ENCODE peak calls at places on chromosomes 4 and X, in six cellular contexts. E is HCT116, W is WTC11, U is GM12878, T is H1, Y is K562. B is an unnamed sample.

GRCh38 chrX:2550288-2551020 is 49.7 kb upstream of the DHRSX start:
- DNase-seq in W (no peak), Y (no peak), E (no peak), U (no peak), T (no peak), B (no peak)

GRCh38 chrX:113741744-113742143 is 842.1 kb upstream of the HTR2C start:
- DNase-seq in U (no peak), T (no peak), E (peak), Y (peak), W (no peak), B (peak)

GRCh38 chr4:113998026-113998425 is 18.6 kb upstream of the ARSJ start:
- DNase-seq in W (no peak), U (no peak), T (no peak), Y (no peak), E (no peak), B (no peak)

GRCh38 chr4:100657187-100657586 is 139.4 kb upstream of the EMCN start:
- DNase-seq in U (no peak), W (no peak), T (no peak), E (no peak), Y (no peak), B (no peak)

GRCh38 chr4:14871676-14872430 is 130.4 kb upstream of the CPEB2 start:
- DNase-seq in T (peak), W (peak), U (no peak), Y (peak), E (peak), B (peak)

GRCh38 chr4:182881928-182882327 is 35.3 kb downstream of the DCTD start:
- DNase-seq in E (no peak), Y (no peak), W (no peak), U (no peak), T (no peak), B (no peak)

GRCh38 chr4:48483006-48483776 is at the start of gene SLC10A4:
- DNase-seq in T (peak), E (no peak), U (no peak), Y (peak), W (peak), B (no peak)

GRCh38 chr4:188423039-188423438 is 283.8 kb downstream of the TRIML1 start:
- DNase-seq in T (no peak), E (no peak), W (no peak), Y (no peak), U (no peak), B (no peak)

GRCh38 chr4:154406022-154406835 is 85.4 kb downstream of the DCHS2 start:
- DNase-seq in Y (peak), U (no peak), W (no peak), E (no peak), T (no peak), B (no peak)

GRCh38 chrX:1465261-1466231 is 12.8 kb upstream of the ASMTL start:
- DNase-seq in E (no peak), W (no peak), T (peak), U (no peak), Y (no peak), B (no peak)

GRCh38 chr4:170011921-170012628 is 14.1 kb downstream of the MFAP3L start:
- DNase-seq in W (no peak), E (no peak), T (peak), Y (no peak), U (no peak), B (no peak)

GRCh38 chr4:55398966-55399365 is 3.2 kb downstream of the TMEM165 start:
- DNase-seq in E (no peak), U (no peak), T (no peak), Y (peak), W (no peak), B (peak)

GRCh38 chr4:139281212-139281611 is 1.2 kb upstream of the MGARP start:
- DNase-seq in Y (no peak), W (no peak), U (no peak), T (no peak), E (no peak), B (no peak)

GRCh38 chr4:168076989-168077725 is 15.2 kb upstream of the ANXA10 start:
- DNase-seq in T (peak), U (peak), E (peak), W (peak), Y (peak), B (peak)

GRCh38 chr4:7876096-7876993 is 63.3 kb downstream of the AFAP1 start:
- DNase-seq in Y (peak), U (no peak), E (no peak), T (no peak), W (peak), B (peak)

GRCh38 chr4:177371452-177371851 is 61.8 kb downstream of the NEIL3 start:
- DNase-seq in Y (no peak), W (no peak), E (no peak), U (no peak), T (no peak), B (no peak)

GRCh38 chr4:83618991-83619390 is 83.1 kb downstream of the GPAT3 start:
- DNase-seq in U (no peak), E (no peak), Y (peak), W (no peak), T (no peak), B (no peak)

GRCh38 chr4:43277003-43277402 is 384.5 kb downstream of the GRXCR1 start:
- DNase-seq in W (no peak), T (no peak), Y (no peak), U (no peak), E (no peak), B (no peak)

GRCh38 chrX:10577863-10578262 is 42.5 kb downstream of the MID1 start:
- DNase-seq in W (no peak), T (no peak), E (no peak), U (no peak), Y (no peak), B (no peak)

GRCh38 chrX:98068210-98068609 is 1184.5 kb downstream of the RPA4 start:
- DNase-seq in Y (no peak), W (no peak), E (no peak), U (no peak), T (no peak), B (no peak)

GRCh38 chr4:28462766-28463165 is 1602.1 kb downstream of the STIM2 start:
- DNase-seq in Y (no peak), W (no peak), E (no peak), T (no peak), U (no peak), B (no peak)

GRCh38 chrX:12447448-12448154 is 309.3 kb downstream of the FRMPD4 start:
- DNase-seq in W (no peak), E (no peak), T (no peak), Y (no peak), U (no peak), B (no peak)

GRCh38 chr4:35912174-35912573 is 332.1 kb downstream of the ARAP2 start:
- DNase-seq in E (no peak), U (peak), T (no peak), Y (no peak), W (no peak), B (no peak)
- TF ChIP-seq ATF3 in E (no peak), U (no peak), T (no peak), Y (no peak), W (no peak), B (no peak)

GRCh38 chr4:76499461-76499860 is 64.4 kb downstream of the SHROOM3 start:
- DNase-seq in T (no peak), U (no peak), W (no peak), E (no peak), Y (no peak), B (no peak)
- TF ChIP-seq ATF3 in T (no peak), U (no peak), W (no peak), E (no peak), Y (no peak), B (no peak)

GRCh38 chr4:2743518-2744445 is 12.4 kb downstream of the TNIP2 start:
- DNase-seq in E (no peak), U (no peak), T (no peak), W (no peak), Y (no peak), B (no peak)
- TF ChIP-seq ATF3 in E (no peak), U (no peak), T (no peak), W (no peak), Y (no peak), B (no peak)

DNA sequence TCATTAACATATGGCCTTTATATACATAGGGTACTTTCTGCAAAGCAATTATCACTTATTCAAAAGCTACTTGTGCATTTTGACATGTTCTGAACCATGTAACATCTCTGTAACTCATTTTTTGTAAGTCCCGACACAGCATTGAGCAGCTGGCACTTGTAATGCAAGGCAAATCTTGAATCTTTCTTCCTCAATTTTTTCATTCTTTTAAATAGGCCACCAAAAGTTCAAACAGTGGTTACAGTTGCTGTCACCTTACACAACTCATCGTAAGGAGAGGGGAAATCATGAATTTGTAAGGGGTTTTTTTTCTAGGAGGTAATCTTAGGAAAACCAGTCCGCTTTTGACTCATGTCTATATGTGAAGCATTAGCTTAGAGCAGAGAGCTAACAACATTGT is 124.4 kb downstream of the PDLIM5 start:
- DNase-seq in U (no peak), T (no peak), W (no peak), Y (no peak), E (no peak), B (no peak)
- TF ChIP-seq ATF3 in U (no peak), T (no peak), W (no peak), Y (no peak), E (no peak), B (no peak)

GRCh38 chrX:65034292-65034640 is 58.0 kb upstream of the ZC4H2 start:
- DNase-seq in U (no peak), T (no peak), E (no peak), W (no peak), Y (no peak), B (no peak)

GRCh38 chrX:65034641-65035450 is 58.6 kb upstream of the ZC4H2 start:
- DNase-seq in U (no peak), Y (peak), T (peak), E (peak), W (peak), B (peak)

GRCh38 chrX:65035451-65035779 is 59.2 kb upstream of the ZC4H2 start:
- DNase-seq in U (no peak), W (peak), E (no peak), Y (peak), T (peak), B (no peak)
- TF ChIP-seq ATF3 in U (no peak), W (no peak), E (no peak), Y (no peak), T (no peak), B (no peak)

DNA sequence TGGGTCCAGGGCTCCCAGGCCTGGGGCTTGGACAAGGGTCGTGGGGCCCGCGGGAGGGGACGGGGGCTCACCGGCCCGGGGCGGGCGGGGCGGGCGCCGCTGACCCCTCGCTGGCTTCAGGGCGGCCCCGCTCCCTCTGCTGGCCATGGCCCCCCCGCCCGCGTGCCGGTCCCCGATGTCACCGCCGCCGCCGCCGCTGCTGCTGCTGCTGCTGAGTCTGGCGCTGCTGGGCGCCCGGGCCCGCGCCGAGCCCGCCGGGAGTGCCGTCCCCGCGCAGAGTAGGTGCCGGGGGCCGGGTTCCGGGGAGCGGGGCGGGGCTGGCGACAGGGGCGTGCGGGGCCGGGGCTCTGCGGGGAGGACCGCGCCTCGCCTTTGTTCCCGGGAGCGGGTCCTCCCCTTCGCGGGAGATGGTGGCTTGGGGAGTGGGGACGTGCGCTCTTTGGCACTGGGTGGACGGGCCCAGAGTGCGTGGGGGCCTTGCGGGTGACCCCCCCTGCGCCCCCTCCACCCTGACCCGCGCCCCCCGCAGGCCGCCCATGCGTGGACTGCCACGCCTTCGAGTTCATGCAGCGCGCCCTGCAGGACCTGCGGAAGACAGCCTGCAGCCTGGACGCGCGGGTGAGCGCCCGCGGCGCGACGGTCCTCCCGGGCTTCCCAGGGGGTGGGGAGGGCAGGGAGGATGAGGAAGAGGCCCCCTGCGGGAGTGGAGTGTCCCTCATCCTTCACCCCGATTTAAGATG is 16.8 kb upstream of the NAT8L start:
- DNase-seq in E (no peak), W (no peak), Y (peak), T (peak), U (no peak), B (no peak)
- TF ChIP-seq ATF3 in E (no peak), W (no peak), Y (no peak), T (no peak), U (no peak), B (no peak)

GRCh38 chr4:82372502-82372873 is 1.3 kb downstream of the HNRNPD start:
- DNase-seq in Y (peak), E (no peak), W (peak), U (no peak), T (no peak), B (no peak)
- TF ChIP-seq ATF3 in Y (no peak), E (no peak), W (no peak), U (no peak), T (no peak), B (no peak)

DNA sequence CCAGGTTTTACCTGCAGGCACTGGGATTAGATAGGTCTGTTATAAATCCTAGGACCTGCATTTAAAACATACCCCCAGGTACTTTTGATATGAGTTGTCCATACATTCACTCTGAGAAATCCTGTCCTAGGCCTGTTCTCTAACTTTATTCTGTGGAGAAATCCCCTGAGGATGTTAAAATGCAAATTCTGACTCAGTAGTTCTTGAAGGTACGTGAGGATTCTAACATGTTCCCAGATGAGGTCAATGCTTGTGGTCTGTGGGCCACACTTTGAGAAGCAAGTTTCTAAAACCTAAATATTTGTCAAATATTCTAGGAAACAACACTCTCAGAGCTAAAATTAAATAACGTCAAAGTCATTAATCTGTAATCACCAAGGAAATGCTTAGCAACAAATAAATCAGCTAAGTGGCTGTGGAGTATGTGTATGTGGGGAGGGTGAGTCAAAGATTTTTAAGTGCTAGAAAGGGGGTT is 101.3 kb upstream of the MAGEB16 start:
- DNase-seq in T (no peak), Y (no peak), U (peak), W (no peak), E (no peak), B (no peak)
- TF ChIP-seq ATF3 in T (no peak), Y (no peak), U (no peak), W (no peak), E (no peak), B (no peak)

GRCh38 chr4:74366367-74366891 is 1.5 kb downstream of the EREG start:
- DNase-seq in E (no peak), T (no peak), U (no peak), Y (no peak), W (no peak), B (no peak)

GRCh38 chr4:74364649-74365491 is at the start of gene EREG:
- DNase-seq in E (peak), U (no peak), W (peak), T (peak), Y (peak), B (no peak)

GRCh38 chr4:74357965-74358364 is 7.0 kb upstream of the EREG start:
- DNase-seq in W (no peak), Y (no peak), U (no peak), E (no peak), T (no peak), B (no peak)

GRCh38 chr4:74365761-74366160 is 816 bp downstream of the EREG start:
- DNase-seq in Y (peak), T (peak), U (no peak), W (peak), E (no peak), B (no peak)

DNA sequence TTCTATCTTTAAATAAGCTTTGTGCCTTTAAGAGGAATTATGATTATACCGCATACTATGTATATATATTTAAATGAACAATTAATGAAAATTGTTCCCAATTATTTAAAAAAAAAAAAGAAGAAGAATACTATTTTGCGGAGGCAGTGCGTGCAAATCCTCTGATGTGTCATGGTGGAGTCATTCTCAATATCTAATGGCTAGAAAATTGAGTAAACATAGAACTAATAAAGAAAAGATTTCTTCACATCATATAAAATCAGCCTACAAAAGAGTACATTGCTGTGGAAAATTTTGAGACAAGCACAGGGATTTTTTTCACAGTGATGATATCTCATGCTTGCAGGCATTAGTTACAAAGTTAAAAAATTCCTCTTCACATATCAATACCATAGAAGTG is 2.6 kb upstream of the EREG start:
- DNase-seq in T (no peak), U (no peak), Y (no peak), E (no peak), W (no peak), B (no peak)
- TF ChIP-seq ATF3 in T (no peak), U (no peak), Y (no peak), E (no peak), W (no peak), B (no peak)